ENCODE peak calls at places on chromosomes 4 and X, in four cellular contexts. One of them, this sample, is unnamed.

GRCh38 chr4:104494822-104495559 is at the start of gene CXXC4:
- DNase-seq in K562: peak; percentile 49
- DNase-seq in A549: peak; percentile 75
- DNase-seq in HepG2: peak; percentile 10
- DNase-seq in this sample: peak; percentile 80

GRCh38 chrX:133337250-133337649 is 78.0 kb downstream of the GPC4 start:
- DNase-seq in K562: no peak
- DNase-seq in A549: no peak
- DNase-seq in HepG2: no peak
- DNase-seq in this sample: no peak

GRCh38 chr4:129218897-129219296 is 122.9 kb downstream of the C4orf33 start:
- DNase-seq in K562: no peak
- DNase-seq in A549: no peak
- DNase-seq in HepG2: no peak
- DNase-seq in this sample: no peak

GRCh38 chrX:136781180-136781797 is 557 bp upstream of the ARHGEF6 start:
- DNase-seq in K562: no peak
- DNase-seq in A549: no peak
- DNase-seq in HepG2: no peak
- DNase-seq in this sample: no peak

GRCh38 chr4:184363258-184363657 is 111.1 kb downstream of the IRF2 start:
- DNase-seq in K562: no peak
- DNase-seq in A549: no peak
- DNase-seq in HepG2: no peak
- DNase-seq in this sample: no peak

GRCh38 chr4:153612878-153613277 is 71.2 kb upstream of the TLR2 start:
- DNase-seq in K562: no peak
- DNase-seq in A549: no peak
- DNase-seq in HepG2: no peak
- DNase-seq in this sample: no peak

GRCh38 chr4:55346851-55347255 is 811 bp downstream of the SRD5A3 start:
- DNase-seq in K562: no peak
- DNase-seq in A549: no peak
- DNase-seq in HepG2: no peak
- DNase-seq in this sample: no peak

GRCh38 chrX:123425904-123426303 is 241.8 kb downstream of the GRIA3 start:
- DNase-seq in K562: no peak
- DNase-seq in A549: no peak
- DNase-seq in HepG2: no peak
- DNase-seq in this sample: no peak

GRCh38 chr4:178339769-178340168 is 897.5 kb upstream of the AGA start:
- DNase-seq in K562: no peak
- DNase-seq in A549: no peak
- DNase-seq in HepG2: no peak
- DNase-seq in this sample: no peak

GRCh38 chrX:12819231-12819630 is 28.0 kb downstream of the PRPS2 start:
- DNase-seq in K562: no peak
- DNase-seq in A549: no peak
- DNase-seq in HepG2: no peak
- DNase-seq in this sample: no peak

GRCh38 chr4:84966382-84967291 is at the start of gene WDFY3:
- DNase-seq in K562: peak; percentile 60
- DNase-seq in A549: peak; percentile 83
- DNase-seq in HepG2: peak; percentile 58
- DNase-seq in this sample: peak; percentile 84

GRCh38 chrX:127459784-127460183 is 592.4 kb downstream of the ACTRT1 start:
- DNase-seq in K562: no peak
- DNase-seq in A549: no peak
- DNase-seq in HepG2: no peak
- DNase-seq in this sample: peak; percentile 11

GRCh38 chrX:150364347-150365050 is 1.4 kb downstream of the MAMLD1 start:
- DNase-seq in K562: no peak
- DNase-seq in A549: peak; percentile 21
- DNase-seq in HepG2: no peak
- DNase-seq in this sample: peak; percentile 13

GRCh38 chr4:40856836-40857362 is 107.1 kb downstream of the NSUN7 start:
- DNase-seq in K562: peak; percentile 86
- DNase-seq in A549: peak; percentile 54
- DNase-seq in HepG2: no peak
- DNase-seq in this sample: peak; percentile 87

GRCh38 chrX:118745570-118745969 is 18.2 kb downstream of the IL13RA1 start:
- DNase-seq in K562: no peak
- DNase-seq in A549: no peak
- DNase-seq in HepG2: no peak
- DNase-seq in this sample: no peak

GRCh38 chrX:115679460-115679859 is 118.5 kb downstream of the PLS3 start:
- DNase-seq in K562: peak; percentile 8
- DNase-seq in A549: peak; percentile 36
- DNase-seq in HepG2: peak; percentile 5
- DNase-seq in this sample: no peak

GRCh38 chrX:44908198-44908597 is 35.2 kb downstream of the KDM6A start:
- DNase-seq in K562: no peak
- DNase-seq in A549: no peak
- DNase-seq in HepG2: no peak
- DNase-seq in this sample: no peak

GRCh38 chr4:81030617-81031388 is at the start of gene BMP3:
- DNase-seq in K562: no peak
- DNase-seq in A549: peak; percentile 1
- DNase-seq in HepG2: no peak
- DNase-seq in this sample: peak; percentile 56

GRCh38 chrX:118188977-118189376 is 72.4 kb upstream of the KLHL13 start:
- DNase-seq in K562: no peak
- DNase-seq in A549: no peak
- DNase-seq in HepG2: no peak
- DNase-seq in this sample: no peak

GRCh38 chr4:114734581-114734980 is 136.0 kb downstream of the UGT8 start:
- DNase-seq in K562: no peak
- DNase-seq in A549: no peak
- DNase-seq in HepG2: no peak
- DNase-seq in this sample: no peak

GRCh38 chr4:151174784-151175183 is 75.4 kb downstream of the RPS3A start:
- DNase-seq in K562: no peak
- DNase-seq in A549: no peak
- DNase-seq in HepG2: no peak
- DNase-seq in this sample: no peak

GRCh38 chr4:2648159-2648814 is 107.8 kb downstream of the TNIP2 start:
- DNase-seq in K562: no peak
- DNase-seq in A549: no peak
- DNase-seq in HepG2: no peak
- DNase-seq in this sample: no peak

GRCh38 chr4:161827013-161827412 is 336.8 kb downstream of the FSTL5 start:
- DNase-seq in K562: no peak
- DNase-seq in A549: no peak
- DNase-seq in HepG2: no peak
- DNase-seq in this sample: no peak

GRCh38 chrX:134512566-134512965 is 52.6 kb downstream of the HPRT1 start:
- DNase-seq in K562: no peak
- DNase-seq in A549: peak; percentile 48
- DNase-seq in HepG2: peak; percentile 25
- DNase-seq in this sample: no peak

GRCh38 chrX:119389214-119389613 is 9.9 kb upstream of the SLC25A43 start:
- DNase-seq in K562: no peak
- DNase-seq in A549: no peak
- DNase-seq in HepG2: peak; percentile 40
- DNase-seq in this sample: no peak

GRCh38 chr4:138910201-138910913 is 105.2 kb upstream of the NOCT start:
- DNase-seq in K562: peak; percentile 19
- DNase-seq in A549: no peak
- DNase-seq in HepG2: no peak
- DNase-seq in this sample: no peak

GRCh38 chr4:101787917-101788316 is 2.6 kb upstream of the BANK1 start:
- DNase-seq in K562: no peak
- DNase-seq in A549: no peak
- DNase-seq in HepG2: no peak
- DNase-seq in this sample: no peak

GRCh38 chr4:158292156-158292555 is 81.9 kb downstream of the TMEM144 start:
- DNase-seq in K562: no peak
- DNase-seq in A549: no peak
- DNase-seq in HepG2: no peak
- DNase-seq in this sample: no peak

GRCh38 chr4:135770505-135770904 is 1568.9 kb upstream of the PABPC4L start:
- DNase-seq in K562: no peak
- DNase-seq in A549: no peak
- DNase-seq in HepG2: no peak
- DNase-seq in this sample: no peak

GRCh38 chr4:139873111-139873866 is 207.7 kb downstream of the MGST2 start:
- DNase-seq in K562: no peak
- DNase-seq in A549: no peak
- DNase-seq in HepG2: no peak
- DNase-seq in this sample: no peak

GRCh38 chr4:2281575-2282343 is 19.9 kb upstream of the MXD4 start:
- DNase-seq in K562: no peak
- DNase-seq in A549: no peak
- DNase-seq in HepG2: no peak
- DNase-seq in this sample: no peak

DNA sequence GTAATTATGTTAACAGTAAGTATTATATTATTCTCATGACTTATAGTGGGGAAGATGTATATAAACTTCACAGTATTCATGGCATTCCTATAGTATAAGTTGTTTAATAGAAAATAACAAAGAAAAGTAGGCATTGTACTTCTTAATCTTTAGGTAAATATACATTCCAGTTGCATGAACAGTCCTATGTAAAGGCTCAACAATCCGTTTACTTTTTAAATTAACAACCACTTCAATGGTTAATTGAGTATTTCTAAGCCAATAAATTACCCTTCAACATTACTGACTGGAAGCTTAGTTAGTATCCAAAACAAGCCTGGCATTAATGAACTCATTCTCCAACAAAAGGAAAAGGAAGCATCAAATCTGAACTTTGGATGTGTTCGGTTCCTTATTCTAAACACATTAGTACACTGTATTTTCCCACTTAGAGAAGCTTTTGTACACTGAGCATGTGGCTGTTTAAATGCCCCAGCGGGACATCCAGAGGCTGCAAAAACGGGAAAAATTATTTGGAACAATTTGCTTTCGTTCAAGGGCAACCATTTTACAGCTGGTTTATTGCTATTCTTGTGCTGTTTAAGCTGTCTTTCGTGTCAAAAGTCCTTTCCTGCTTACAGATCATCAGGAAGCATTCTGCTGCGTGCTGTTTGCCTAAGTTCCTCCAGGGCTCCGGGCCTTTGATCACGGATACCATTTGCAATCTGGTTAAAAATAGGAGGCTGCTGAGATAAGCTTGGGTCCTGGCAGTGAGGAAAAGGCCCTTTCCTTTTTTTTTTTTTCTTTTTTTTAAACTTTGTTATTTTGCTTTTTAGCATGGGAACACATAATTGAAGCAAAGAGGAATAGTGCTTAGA is 460.3 kb downstream of the SPRY1 start:
- DNase-seq in K562: no peak
- DNase-seq in A549: peak; percentile 10
- DNase-seq in HepG2: peak; percentile 95
- DNase-seq in this sample: peak; percentile 25
- TF ChIP-seq HMGXB4 in K562: no peak
- TF ChIP-seq HMGXB4 in A549: no peak
- TF ChIP-seq HMGXB4 in HepG2: peak; percentile 54
- TF ChIP-seq HMGXB4 in this sample: no peak

DNA sequence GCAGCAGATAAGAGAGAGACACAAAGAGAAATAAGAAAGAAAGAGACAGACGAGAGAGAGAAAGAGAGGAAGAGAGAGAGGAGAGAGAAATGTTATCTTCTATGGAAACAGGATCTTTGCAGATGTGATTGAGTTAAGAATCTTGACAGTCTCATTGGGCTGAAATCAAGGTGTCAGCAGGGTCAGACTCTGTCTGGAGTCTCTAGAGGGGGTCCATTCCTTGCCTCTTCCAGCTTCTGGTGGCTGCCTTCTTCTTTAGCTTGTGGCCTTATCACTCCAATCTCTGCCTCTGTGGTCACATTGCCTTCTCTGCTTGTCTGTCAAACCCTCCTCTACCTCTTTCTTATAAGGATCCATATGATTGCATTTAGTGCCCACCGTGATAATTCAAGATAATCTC is 21.8 kb upstream of the GRPR start:
- DNase-seq in K562: no peak
- DNase-seq in A549: no peak
- DNase-seq in HepG2: no peak
- DNase-seq in this sample: no peak
- TF ChIP-seq HMGXB4 in K562: no peak
- TF ChIP-seq HMGXB4 in A549: no peak
- TF ChIP-seq HMGXB4 in HepG2: no peak
- TF ChIP-seq HMGXB4 in this sample: no peak

GRCh38 chr4:69727412-69727811 is 33.0 kb downstream of the SULT1B1 start:
- DNase-seq in K562: no peak
- DNase-seq in A549: no peak
- DNase-seq in HepG2: no peak
- DNase-seq in this sample: no peak

GRCh38 chr4:69727924-69728323 is 32.5 kb downstream of the SULT1B1 start:
- DNase-seq in K562: no peak
- DNase-seq in A549: no peak
- DNase-seq in HepG2: no peak
- DNase-seq in this sample: no peak

GRCh38 chr4:69730002-69730401 is 30.4 kb downstream of the SULT1B1 start:
- DNase-seq in K562: no peak
- DNase-seq in A549: no peak
- DNase-seq in HepG2: no peak
- DNase-seq in this sample: no peak

GRCh38 chr4:69731826-69732225 is 28.6 kb downstream of the SULT1B1 start:
- DNase-seq in K562: no peak
- DNase-seq in A549: no peak
- DNase-seq in HepG2: no peak
- DNase-seq in this sample: no peak

GRCh38 chr4:69731261-69731660 is 29.2 kb downstream of the SULT1B1 start:
- DNase-seq in K562: no peak
- DNase-seq in A549: no peak
- DNase-seq in HepG2: no peak
- DNase-seq in this sample: no peak
- TF ChIP-seq HMGXB4 in K562: no peak
- TF ChIP-seq HMGXB4 in A549: no peak
- TF ChIP-seq HMGXB4 in HepG2: no peak
- TF ChIP-seq HMGXB4 in this sample: no peak

GRCh38 chr4:124104101-124104500 is 608.4 kb downstream of the ANKRD50 start:
- DNase-seq in K562: no peak
- DNase-seq in A549: no peak
- DNase-seq in HepG2: no peak
- DNase-seq in this sample: no peak

GRCh38 chr4:124104628-124105027 is 607.9 kb downstream of the ANKRD50 start:
- DNase-seq in K562: no peak
- DNase-seq in A549: no peak
- DNase-seq in HepG2: no peak
- DNase-seq in this sample: no peak

GRCh38 chr4:124105212-124105611 is 607.3 kb downstream of the ANKRD50 start:
- DNase-seq in K562: no peak
- DNase-seq in A549: no peak
- DNase-seq in HepG2: no peak
- DNase-seq in this sample: no peak
- TF ChIP-seq HMGXB4 in K562: no peak
- TF ChIP-seq HMGXB4 in A549: no peak
- TF ChIP-seq HMGXB4 in HepG2: no peak
- TF ChIP-seq HMGXB4 in this sample: no peak